ENCODE peak calls at places on chromosomes 6 and 20, in four cellular contexts. C, O, P and Z are unnamed samples. For H3K27me3, the result is how much of the 10 kb centered on the place peaks cover.

GRCh38 chr20:1336699-1337387 is 7.9 kb upstream of the SDCBP2 start:
- DNase-seq in C (peak), O (no peak), P (no peak), Z (peak)

GRCh38 chr6:110233769-110234374 is 53.6 kb downstream of the CDC40 start:
- DNase-seq in C (no peak), O (no peak), P (peak), Z (no peak)

GRCh38 chr6:44489912-44490604 is 102.6 kb downstream of the CDC5L start:
- DNase-seq in C (peak), O (peak), P (no peak), Z (no peak)

GRCh38 chr6:128390168-128390567 is 130.2 kb downstream of the PTPRK start:
- DNase-seq in C (no peak), O (no peak), P (no peak), Z (no peak)

GRCh38 chr20:40689100-40689942 is at the start of gene MAFB:
- DNase-seq in C (peak), O (no peak), P (peak), Z (peak)

GRCh38 chr6:32932132-32932868 is 8.5 kb downstream of the HLA-DMB start:
- DNase-seq in C (no peak), O (no peak), P (no peak), Z (no peak)

GRCh38 chr6:107956586-107957164 is 1.3 kb downstream of the SEC63 start:
- DNase-seq in C (no peak), O (no peak), P (no peak), Z (no peak)

GRCh38 chr20:3172126-3172932 is 1.0 kb downstream of the LZTS3 start:
- DNase-seq in C (no peak), O (no peak), P (no peak), Z (no peak)

GRCh38 chr6:169955796-169956493 is 204.5 kb downstream of the ERMARD start:
- DNase-seq in C (no peak), O (no peak), P (no peak), Z (no peak)

GRCh38 chr6:88298446-88298845 is 132.3 kb upstream of the CNR1 start:
- DNase-seq in C (no peak), O (no peak), P (no peak), Z (no peak)

GRCh38 chr6:101110814-101111213 is 229.7 kb upstream of the ASCC3 start:
- DNase-seq in C (no peak), O (no peak), P (no peak), Z (no peak)

GRCh38 chr6:124879110-124879991 is 82.9 kb upstream of the RNF217 start:
- DNase-seq in C (no peak), O (no peak), P (no peak), Z (no peak)

GRCh38 chr20:32247957-32248497 is 29.4 kb upstream of the KIF3B start:
- DNase-seq in C (no peak), O (no peak), P (no peak), Z (no peak)

GRCh38 chr6:72643214-72643613 is 21.4 kb downstream of the KCNQ5 start:
- DNase-seq in C (no peak), O (no peak), P (no peak), Z (no peak)
- TF ChIP-seq CTCF in C (no peak), O (no peak), P (peak), Z (no peak)

GRCh38 chr20:48535556-48535955 is 292.2 kb downstream of the PREX1 start:
- DNase-seq in C (no peak), O (no peak), P (no peak), Z (no peak)
- H3K27me3 ChIP-seq in C (under half), O (under half), P (under half), Z (under half)

GRCh38 chr6:322940-323729 is 30.8 kb downstream of the DUSP22 start:
- DNase-seq in C (no peak), O (no peak), P (peak), Z (no peak)
- H3K4me3 ChIP-seq in C (no peak), O (no peak), P (peak), Z (no peak)

DNA sequence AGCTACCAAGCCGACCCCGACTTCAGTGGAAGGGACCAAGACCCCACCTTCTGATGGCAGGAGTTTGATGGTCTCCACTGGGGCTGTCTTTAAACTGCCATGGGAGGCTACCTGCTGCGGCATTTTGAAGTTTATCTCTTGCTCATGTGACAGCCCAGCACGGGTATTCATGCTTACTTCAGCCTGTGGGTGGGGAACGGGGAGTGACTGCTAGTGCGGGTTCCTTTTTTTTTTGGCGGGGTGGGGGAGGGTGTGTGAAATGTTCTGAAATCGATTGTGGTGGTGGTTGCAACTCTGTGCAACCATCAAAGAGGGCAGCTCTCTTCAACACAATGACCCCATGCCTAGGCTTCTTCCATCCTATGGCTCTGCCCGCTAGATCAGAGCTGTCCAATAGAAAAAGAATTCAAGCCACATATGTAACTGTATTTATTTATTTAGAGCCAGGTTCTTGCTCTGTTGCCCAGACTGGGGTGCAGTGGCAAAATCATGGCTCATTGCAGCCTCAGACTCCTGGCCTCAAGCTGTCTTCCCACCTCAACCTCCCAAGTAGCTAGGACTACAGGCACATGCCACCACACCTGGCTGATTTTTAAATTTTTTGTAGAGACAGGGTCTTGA is 53.7 kb downstream of the PPP1R16B start:
- DNase-seq in C (no peak), O (no peak), P (no peak), Z (no peak)
- TF ChIP-seq CTCF in C (no peak), O (no peak), P (no peak), Z (no peak)

DNA sequence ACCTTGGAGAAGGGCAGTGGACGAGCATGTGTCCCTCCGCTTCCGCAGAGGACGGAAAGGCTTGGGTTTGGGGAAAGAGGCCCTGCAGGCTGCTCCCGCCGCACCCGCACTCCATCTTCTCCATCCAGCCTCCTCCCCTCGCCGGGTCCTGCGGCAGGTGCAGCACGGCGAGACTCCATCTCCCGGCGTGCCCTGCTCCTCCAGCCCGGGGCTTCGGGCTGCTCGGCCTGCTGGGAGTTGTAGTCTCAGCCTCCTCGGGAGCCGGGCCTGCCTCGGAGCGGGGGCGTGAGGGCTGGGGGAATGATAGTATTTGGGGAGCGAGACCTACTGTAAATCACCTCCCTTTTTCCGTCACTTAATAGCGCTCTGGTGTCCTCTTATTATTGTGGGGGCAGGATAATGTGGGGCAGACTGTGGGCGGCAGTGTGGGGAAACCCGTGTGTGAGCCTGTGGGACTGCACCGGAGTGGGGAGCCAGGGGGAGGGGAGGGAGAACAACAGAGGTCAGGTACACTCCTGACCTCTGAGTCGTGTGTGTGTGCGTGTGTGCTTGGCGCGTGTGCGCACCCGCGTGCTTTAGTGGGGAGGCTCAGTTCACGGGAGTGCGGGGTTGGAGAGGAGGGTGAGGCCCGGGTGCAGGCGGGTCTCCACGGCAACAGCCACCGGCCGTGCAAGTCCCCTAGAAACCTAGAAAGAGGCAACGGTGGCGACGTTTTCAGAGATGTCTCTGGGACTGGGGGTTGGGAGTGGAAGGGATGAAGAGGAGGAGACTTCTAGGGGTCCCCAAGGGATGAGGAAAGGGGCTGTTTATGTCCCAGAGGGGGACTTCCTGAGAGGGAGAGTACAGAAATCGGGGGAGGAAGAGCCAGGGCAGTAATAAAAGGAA is 4.1 kb downstream of the TTBK1 start:
- DNase-seq in C (peak), O (peak), P (peak), Z (peak)
- H3K27me3 ChIP-seq in C (under half), O (under half), P (under half), Z (under half)

GRCh38 chr6:46921731-46922130 is at the start of gene ADGRF5:
- DNase-seq in C (no peak), O (peak), P (no peak), Z (peak)

GRCh38 chr6:46927066-46927465 is 5.3 kb upstream of the ADGRF5 start:
- DNase-seq in C (no peak), O (peak), P (no peak), Z (no peak)

GRCh38 chr6:46923476-46923875 is 1.7 kb upstream of the ADGRF5 start:
- DNase-seq in C (no peak), O (no peak), P (no peak), Z (no peak)

GRCh38 chr6:46926481-46926880 is 4.7 kb upstream of the ADGRF5 start:
- DNase-seq in C (no peak), O (peak), P (no peak), Z (no peak)

DNA sequence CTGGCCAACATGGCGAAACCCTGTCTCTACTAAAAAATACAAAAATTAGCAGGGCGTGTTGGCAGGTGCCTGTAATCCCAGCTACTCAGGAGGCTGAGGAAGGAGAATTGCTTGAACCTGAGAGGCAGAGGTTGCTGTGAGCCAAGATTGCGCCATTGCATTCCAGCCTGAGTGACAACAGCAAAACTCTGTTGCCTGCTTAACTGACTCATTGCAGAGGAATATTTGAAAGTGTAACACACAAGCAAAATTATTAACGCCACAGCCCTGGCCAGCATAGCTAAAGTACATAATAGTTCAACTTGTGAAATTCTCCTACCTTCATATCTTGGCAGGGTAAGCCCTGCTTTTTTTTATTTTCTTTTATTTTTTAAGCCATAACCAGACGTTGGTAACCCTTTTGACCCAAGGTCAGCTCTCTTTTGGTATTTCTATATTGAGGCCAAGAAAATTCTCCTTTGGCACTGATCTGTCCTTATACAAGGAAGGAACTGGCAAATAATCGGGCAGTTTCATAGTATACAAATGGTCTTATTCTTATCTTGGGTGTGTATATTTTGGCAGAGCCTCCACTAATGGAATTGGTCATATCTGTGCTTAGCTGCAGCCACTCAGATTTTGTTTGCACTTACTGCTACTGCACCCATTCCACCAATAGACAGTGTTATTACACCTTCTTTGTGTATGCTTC is 4.0 kb upstream of the ADGRF5 start:
- DNase-seq in C (peak), O (peak), P (no peak), Z (peak)
- H3K4me3 ChIP-seq in C (no peak), O (peak), P (no peak), Z (no peak)

DNA sequence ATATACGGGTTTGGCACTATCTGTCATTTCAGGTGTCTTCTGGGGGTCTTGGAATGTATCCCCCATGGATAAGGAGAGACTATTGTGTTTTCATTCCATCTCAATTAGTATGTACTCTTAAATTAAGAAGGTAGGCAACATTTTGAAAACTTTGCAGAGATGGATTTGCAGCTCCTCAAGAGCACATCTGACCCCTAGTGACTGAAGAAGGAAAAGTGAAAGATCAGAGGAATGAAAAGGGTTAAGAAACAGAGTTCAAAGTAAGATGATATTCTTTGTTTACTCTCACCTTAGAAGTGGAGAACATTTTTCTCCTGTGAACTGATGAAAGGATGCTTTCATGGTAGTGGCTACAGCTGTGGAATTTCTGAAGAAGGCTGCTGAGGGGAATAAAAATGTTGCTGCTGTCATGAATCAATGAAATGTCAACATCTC is 41.5 kb downstream of the SH3BGRL2 start:
- DNase-seq in C (no peak), O (peak), P (peak), Z (no peak)
- TF ChIP-seq CTCF in C (peak), O (peak), P (peak), Z (peak)

GRCh38 chr20:57009355-57009754 is 257.1 kb downstream of the BMP7 start:
- DNase-seq in C (no peak), O (no peak), P (no peak), Z (no peak)
- H3K27me3 ChIP-seq in C (under half), O (under half), P (under half), Z (under half)